ENCODE peak calls at places on chromosomes 2 and 18, in four cellular contexts. P is GM12878, R is HepG2, D is H1. C is an unnamed sample.

GRCh38 chr2:98376301-98376945 is 30.2 kb downstream of the CNGA3 start:
- DNase-seq in P (no peak), R (no peak), D (no peak), C (no peak)

GRCh38 chr2:27051902-27052645 is 606 bp downstream of the AGBL5 start:
- DNase-seq in P (no peak), R (no peak), D (no peak), C (no peak)

GRCh38 chr18:37711990-37712389 is 146.4 kb upstream of the CELF4 start:
- DNase-seq in P (no peak), R (no peak), D (no peak), C (no peak)

GRCh38 chr2:234422242-234422641 is 74.6 kb downstream of the ARL4C start:
- DNase-seq in P (no peak), R (peak), D (no peak), C (no peak)

GRCh38 chr2:18312818-18313217 is 247.6 kb downstream of the RDH14 start:
- DNase-seq in P (no peak), R (no peak), D (no peak), C (no peak)

GRCh38 chr2:144015036-144015435 is 504.9 kb downstream of the ZEB2 start:
- DNase-seq in P (no peak), R (no peak), D (no peak), C (no peak)

GRCh38 chr2:128541448-128541847 is 222.8 kb upstream of the HS6ST1 start:
- DNase-seq in P (no peak), R (no peak), D (no peak), C (no peak)

GRCh38 chr18:42929857-42930256 is 185.6 kb downstream of the RIT2 start:
- DNase-seq in P (no peak), R (no peak), D (no peak), C (no peak)

GRCh38 chr2:105671156-105671555 is 73.6 kb upstream of the NCK2 start:
- DNase-seq in P (no peak), R (no peak), D (no peak), C (no peak)

GRCh38 chr2:10954856-10955818 is 43.4 kb downstream of the KCNF1 start:
- DNase-seq in P (no peak), R (no peak), D (no peak), C (no peak)

GRCh38 chr2:98909381-98910211 is 26.4 kb downstream of the CRACDL start:
- DNase-seq in P (no peak), R (peak), D (peak), C (peak)

GRCh38 chr2:72929010-72929409 is 11.7 kb downstream of the EMX1 start:
- DNase-seq in P (no peak), R (no peak), D (no peak), C (no peak)

GRCh38 chr18:39529358-39529757 is 1963.8 kb upstream of the CELF4 start:
- DNase-seq in P (no peak), R (no peak), D (no peak), C (no peak)

GRCh38 chr18:40243592-40243991 is 1711.4 kb upstream of the PIK3C3 start:
- DNase-seq in P (no peak), R (no peak), D (no peak), C (no peak)

GRCh38 chr2:171723724-171724683 is 36.7 kb downstream of the DYNC1I2 start:
- DNase-seq in P (no peak), R (peak), D (peak), C (peak)

GRCh38 chr2:83081835-83082522 is 1377.1 kb downstream of the SUCLG1 start:
- DNase-seq in P (no peak), R (peak), D (no peak), C (no peak)

GRCh38 chr2:232988444-232988843 is 24.6 kb downstream of the NGEF start:
- DNase-seq in P (no peak), R (peak), D (peak), C (no peak)
- TF ChIP-seq SUZ12 in P (no peak), R (no peak), D (no peak), C (no peak)

GRCh38 chr18:79193826-79194225 is 124.6 kb downstream of the ATP9B start:
- DNase-seq in P (no peak), R (no peak), D (no peak), C (no peak)
- TF ChIP-seq ZNF274 in P (no peak), R (no peak), D (no peak), C (no peak)

GRCh38 chr18:48933578-48934399 is 17.0 kb downstream of the SMAD7 start:
- DNase-seq in P (no peak), R (no peak), D (no peak), C (no peak)
- H3K4me3 ChIP-seq in P (peak), R (no peak), D (no peak), C (no peak)

DNA sequence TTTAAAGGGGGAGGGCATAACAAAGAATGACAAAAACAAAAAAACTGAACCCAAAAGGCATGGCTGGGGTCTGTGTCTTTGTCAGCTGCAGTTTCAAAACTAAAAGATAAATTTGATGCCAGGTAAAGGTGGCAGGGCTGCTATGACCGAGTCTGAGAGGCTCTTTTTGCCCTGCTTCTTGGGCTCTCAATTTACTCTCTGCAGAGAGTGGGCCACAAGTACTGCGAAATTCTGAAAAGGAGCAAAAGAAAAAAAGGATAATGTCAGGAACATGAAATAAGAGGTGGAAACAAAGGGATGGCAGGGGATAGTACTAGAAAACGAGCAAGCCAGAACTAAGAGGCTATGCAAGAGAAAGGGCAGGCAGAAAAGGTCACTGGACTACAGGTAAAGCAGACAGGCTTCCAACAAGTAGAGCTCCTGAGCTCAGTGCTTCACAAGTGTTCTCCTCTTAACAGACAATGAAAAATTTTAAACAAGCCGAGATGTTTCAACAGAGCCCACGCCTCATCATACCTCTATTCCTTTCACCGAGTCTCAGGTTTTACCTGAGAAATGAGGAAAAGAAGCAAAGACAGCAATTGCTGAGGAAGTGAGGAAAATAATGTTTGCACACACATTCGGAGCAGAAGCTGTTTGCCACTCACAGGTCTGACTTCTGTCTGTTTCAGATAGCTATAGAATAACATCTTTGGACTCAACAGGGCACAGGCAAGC is 7.3 kb downstream of the IRS1 start:
- DNase-seq in P (no peak), R (no peak), D (no peak), C (no peak)
- TF ChIP-seq SUZ12 in P (no peak), R (no peak), D (no peak), C (no peak)

DNA sequence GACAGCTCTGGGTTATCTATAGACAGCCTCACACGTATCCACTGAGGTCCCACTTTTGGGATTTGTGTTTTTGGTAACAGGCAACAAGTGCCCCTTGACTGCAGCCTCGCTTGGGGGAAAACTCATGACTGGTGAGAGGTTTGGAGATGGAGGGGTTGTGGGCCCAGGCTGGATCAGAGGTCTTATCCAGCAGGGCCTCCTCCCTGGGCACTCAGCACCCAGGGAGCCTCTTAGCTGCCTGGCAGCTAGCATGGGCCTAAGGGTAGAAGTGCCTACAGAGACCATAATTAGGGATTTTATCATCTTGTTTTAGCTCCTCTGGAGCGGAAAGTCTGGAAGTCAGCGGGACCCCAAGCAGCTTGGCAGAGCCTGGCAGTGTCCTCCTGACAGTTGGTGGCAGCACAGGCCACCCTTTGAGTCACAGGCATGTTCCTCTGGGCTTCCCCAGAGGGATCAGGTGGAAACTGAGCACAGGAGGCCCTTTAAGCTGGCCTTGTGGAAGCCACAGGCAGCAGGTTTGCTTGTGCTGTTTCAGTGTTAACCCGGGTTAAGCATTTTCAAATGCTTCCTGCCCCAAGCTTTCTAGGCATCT is 143.1 kb downstream of the KCTD1 start:
- DNase-seq in P (no peak), R (peak), D (no peak), C (no peak)
- TF ChIP-seq ZNF274 in P (no peak), R (no peak), D (no peak), C (no peak)

C was measured in NT2/D1.